ENCODE peak calls at places on chromosomes 12 and 14, in ten cellular contexts. R is PC-3; S is neuronal stem cell; F is effector memory CD4-positive, alpha-beta T cell; M is NCI-H774; I is HAP-1; C is NCI-H345; O is posterior cingulate gyrus; T is cardiac fibroblast; P is B cell. W is an unnamed sample.

GRCh38 chr12:79991586-79991985 is 56.7 kb upstream of the PPP1R12A start:
- DNase-seq in R (no peak), S (no peak), F (no peak), M (no peak), I (no peak), C (no peak), O (no peak), T (no peak), P (no peak), W (no peak)

GRCh38 chr14:98136019-98136418 is 1136.0 kb downstream of the BCL11B start:
- DNase-seq in R (no peak), S (no peak), F (no peak), M (no peak), I (no peak), C (peak; percentile 11), O (no peak), T (no peak), P (no peak), W (no peak)

GRCh38 chr12:5073838-5074237 is 30.2 kb downstream of the KCNA5 start:
- DNase-seq in R (no peak), S (no peak), F (no peak), M (no peak), I (no peak), C (no peak), O (no peak), T (peak; percentile 17), P (no peak), W (no peak)

GRCh38 chr14:86372402-86372801 is 842.5 kb downstream of the FLRT2 start:
- DNase-seq in R (no peak), S (no peak), F (no peak), M (no peak), I (no peak), C (no peak), O (no peak), T (no peak), P (no peak), W (no peak)

GRCh38 chr14:52913271-52913670 is 37.6 kb downstream of the FERMT2 start:
- DNase-seq in R (no peak), S (no peak), F (no peak), M (no peak), I (no peak), C (no peak), O (no peak), T (peak; percentile 68), P (no peak), W (no peak)

GRCh38 chr14:105918496-105919262 is 392.3 kb downstream of the TMEM121 start:
- DNase-seq in R (no peak), S (no peak), F (no peak), M (no peak), I (no peak), C (no peak), O (peak; percentile 17), T (no peak), P (no peak), W (no peak)

GRCh38 chr12:47270782-47271664 is 191.3 kb upstream of the AMIGO2 start:
- DNase-seq in R (peak; percentile 98), S (no peak), F (no peak), M (no peak), I (no peak), C (no peak), O (no peak), T (peak; percentile 62), P (no peak), W (no peak)

GRCh38 chr12:113190761-113191160 is 5.2 kb downstream of the RITA1 start:
- DNase-seq in R (peak; percentile 54), S (no peak), F (no peak), M (no peak), I (peak; percentile 68), C (no peak), O (no peak), T (peak; percentile 49), P (no peak), W (no peak)

GRCh38 chr14:102304611-102305506 is at the start of gene MOK:
- DNase-seq in R (peak; percentile 99), S (peak; percentile 99), F (peak; percentile 95), M (peak; percentile 95), I (peak; percentile 97), C (peak; percentile 97), O (peak; percentile 91), T (peak; percentile 99), P (peak; percentile 99), W (peak; percentile 95)

GRCh38 chr14:66782853-66783252 is 274.9 kb downstream of the GPHN start:
- DNase-seq in R (peak; percentile 19), S (no peak), F (no peak), M (no peak), I (no peak), C (no peak), O (no peak), T (no peak), P (no peak), W (no peak)

GRCh38 chr14:22721213-22721612 is 45.3 kb upstream of the OXA1L start:
- DNase-seq in R (no peak), S (no peak), F (no peak), M (no peak), I (no peak), C (no peak), O (no peak), T (no peak), P (no peak), W (no peak)

GRCh38 chr12:87378526-87378925 is 650.7 kb downstream of the C12orf50 start:
- DNase-seq in R (no peak), S (no peak), F (no peak), M (no peak), I (no peak), C (no peak), O (no peak), T (no peak), P (no peak), W (no peak)

GRCh38 chr14:76966535-76966934 is 62.0 kb downstream of the IRF2BPL start:
- DNase-seq in R (no peak), S (no peak), F (no peak), M (no peak), I (no peak), C (no peak), O (no peak), T (no peak), P (no peak), W (no peak)

GRCh38 chr12:6229823-6230222 is 29.6 kb downstream of the CD9 start:
- DNase-seq in R (peak; percentile 76), S (no peak), F (no peak), M (peak; percentile 22), I (no peak), C (no peak), O (no peak), T (peak; percentile 66), P (no peak), W (no peak)

GRCh38 chr12:14618990-14619389 is 51.3 kb upstream of the PLBD1 start:
- DNase-seq in R (peak; percentile 30), S (peak; percentile 4), F (no peak), M (no peak), I (no peak), C (peak; percentile 19), O (no peak), T (peak; percentile 46), P (peak; percentile 26), W (no peak)

GRCh38 chr12:67827820-67828383 is 161.3 kb upstream of the IFNG-AS1 start:
- DNase-seq in R (peak; percentile 95), S (no peak), F (no peak), M (no peak), I (no peak), C (no peak), O (no peak), T (peak; percentile 82), P (no peak), W (no peak)